ENCODE peak calls at places on chromosome 20, in four cellular contexts. One of them, this sample, is unnamed.

GRCh38 chr20:8148501-8148900 is 16.4 kb downstream of the PLCB1 start:
- DNase-seq in GM23338: no peak
- DNase-seq in SK-N-SH: no peak
- DNase-seq in A549: no peak
- DNase-seq in this sample: no peak

GRCh38 chr20:40704828-40705227 is 15.8 kb upstream of the MAFB start:
- DNase-seq in SK-N-SH: no peak
- DNase-seq in GM23338: no peak
- DNase-seq in A549: no peak
- DNase-seq in this sample: no peak

GRCh38 chr20:50311308-50312001 is 120.8 kb downstream of the CEBPB start:
- DNase-seq in GM23338: no peak
- DNase-seq in A549: no peak
- DNase-seq in SK-N-SH: no peak
- DNase-seq in this sample: no peak

GRCh38 chr20:51128198-51128597 is 105.3 kb upstream of the KCNG1 start:
- DNase-seq in GM23338: no peak
- DNase-seq in SK-N-SH: no peak
- DNase-seq in A549: peak
- DNase-seq in this sample: no peak

GRCh38 chr20:10268636-10269035 is 50.0 kb downstream of the SNAP25 start:
- DNase-seq in GM23338: no peak
- DNase-seq in A549: no peak
- DNase-seq in SK-N-SH: no peak
- DNase-seq in this sample: no peak

GRCh38 chr20:1632228-1632577 is 12.4 kb upstream of the SIRPB1 start:
- DNase-seq in GM23338: no peak
- DNase-seq in A549: no peak
- DNase-seq in SK-N-SH: no peak
- DNase-seq in this sample: no peak

GRCh38 chr20:37142708-37143107 is 36.4 kb upstream of the RPN2 start:
- DNase-seq in A549: no peak
- DNase-seq in SK-N-SH: no peak
- DNase-seq in GM23338: no peak
- DNase-seq in this sample: no peak

GRCh38 chr20:37406010-37406998 is 60.4 kb downstream of the SRC start:
- DNase-seq in SK-N-SH: peak
- DNase-seq in GM23338: peak
- DNase-seq in A549: peak
- DNase-seq in this sample: no peak

GRCh38 chr20:52192296-52193007 is 873 bp upstream of the ZFP64 start:
- DNase-seq in SK-N-SH: peak
- DNase-seq in GM23338: no peak
- DNase-seq in A549: peak
- DNase-seq in this sample: peak

GRCh38 chr20:56003111-56003800 is 2.1 kb downstream of the CBLN4 start:
- DNase-seq in GM23338: no peak
- DNase-seq in SK-N-SH: peak
- DNase-seq in A549: no peak
- DNase-seq in this sample: no peak

GRCh38 chr20:56001890-56002289 is 3.4 kb downstream of the CBLN4 start:
- DNase-seq in GM23338: no peak
- DNase-seq in A549: no peak
- DNase-seq in SK-N-SH: no peak
- DNase-seq in this sample: no peak

GRCh38 chr20:56004611-56005388 is 519 bp downstream of the CBLN4 start:
- DNase-seq in GM23338: no peak
- DNase-seq in SK-N-SH: peak
- DNase-seq in A549: no peak
- DNase-seq in this sample: no peak

GRCh38 chr20:56005389-56005715 is at the start of gene CBLN4:
- DNase-seq in GM23338: no peak
- DNase-seq in SK-N-SH: no peak
- DNase-seq in A549: no peak
- DNase-seq in this sample: no peak

GRCh38 chr20:56003966-56004365 is 1.4 kb downstream of the CBLN4 start:
- DNase-seq in GM23338: no peak
- DNase-seq in A549: no peak
- DNase-seq in SK-N-SH: peak
- DNase-seq in this sample: no peak
- TF ChIP-seq REST in GM23338: no peak
- TF ChIP-seq REST in A549: no peak
- TF ChIP-seq REST in SK-N-SH: no peak
- TF ChIP-seq REST in this sample: peak

GRCh38 chr20:48724891-48725588 is 102.8 kb downstream of the PREX1 start:
- DNase-seq in A549: no peak
- DNase-seq in SK-N-SH: no peak
- DNase-seq in GM23338: no peak
- DNase-seq in this sample: no peak
- TF ChIP-seq REST in A549: no peak
- TF ChIP-seq REST in SK-N-SH: peak
- TF ChIP-seq REST in GM23338: no peak
- TF ChIP-seq REST in this sample: peak

GRCh38 chr20:9172908-9173307 is 104.0 kb downstream of the PLCB4 start:
- DNase-seq in SK-N-SH: no peak
- DNase-seq in GM23338: no peak
- DNase-seq in A549: peak
- DNase-seq in this sample: no peak
- TF ChIP-seq REST in SK-N-SH: no peak
- TF ChIP-seq REST in GM23338: no peak
- TF ChIP-seq REST in A549: no peak
- TF ChIP-seq REST in this sample: no peak

DNA sequence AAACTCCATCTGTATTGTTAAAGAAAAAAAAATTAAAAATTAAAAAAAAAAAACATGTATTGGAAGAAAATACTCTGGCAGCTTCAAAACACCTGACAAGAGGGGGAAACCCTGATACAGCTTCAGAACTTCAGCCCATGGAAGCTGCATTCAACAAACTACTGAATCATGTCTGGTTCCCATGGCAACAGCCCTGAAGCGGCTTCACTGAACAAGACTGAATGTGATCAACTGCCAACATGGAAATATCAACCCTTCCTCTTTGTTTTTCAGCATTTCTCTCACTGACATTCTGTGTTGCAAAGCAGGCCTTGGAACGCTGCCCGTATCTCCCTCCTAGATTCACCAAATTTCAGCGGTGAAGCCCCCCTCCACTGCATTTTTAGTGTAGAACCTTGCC is 91.3 kb upstream of the SHLD1 start:
- DNase-seq in A549: peak
- DNase-seq in SK-N-SH: no peak
- DNase-seq in GM23338: peak
- DNase-seq in this sample: no peak
- TF ChIP-seq REST in A549: no peak
- TF ChIP-seq REST in SK-N-SH: no peak
- TF ChIP-seq REST in GM23338: no peak
- TF ChIP-seq REST in this sample: no peak

GRCh38 chr20:47334022-47334551 is 22.4 kb downstream of the ZMYND8 start:
- DNase-seq in SK-N-SH: no peak
- DNase-seq in A549: peak
- DNase-seq in GM23338: no peak
- DNase-seq in this sample: peak
- TF ChIP-seq REST in SK-N-SH: no peak
- TF ChIP-seq REST in A549: no peak
- TF ChIP-seq REST in GM23338: no peak
- TF ChIP-seq REST in this sample: no peak

GRCh38 chr20:47127986-47128385 is 228.5 kb downstream of the ZMYND8 start:
- DNase-seq in A549: no peak
- DNase-seq in SK-N-SH: no peak
- DNase-seq in GM23338: no peak
- DNase-seq in this sample: no peak
- TF ChIP-seq REST in A549: no peak
- TF ChIP-seq REST in SK-N-SH: no peak
- TF ChIP-seq REST in GM23338: no peak
- TF ChIP-seq REST in this sample: no peak

GRCh38 chr20:21556398-21556797 is 42.5 kb upstream of the NKX2-2 start:
- DNase-seq in GM23338: no peak
- DNase-seq in A549: no peak
- DNase-seq in SK-N-SH: no peak
- DNase-seq in this sample: no peak
- TF ChIP-seq REST in GM23338: no peak
- TF ChIP-seq REST in A549: no peak
- TF ChIP-seq REST in SK-N-SH: no peak
- TF ChIP-seq REST in this sample: no peak

DNA sequence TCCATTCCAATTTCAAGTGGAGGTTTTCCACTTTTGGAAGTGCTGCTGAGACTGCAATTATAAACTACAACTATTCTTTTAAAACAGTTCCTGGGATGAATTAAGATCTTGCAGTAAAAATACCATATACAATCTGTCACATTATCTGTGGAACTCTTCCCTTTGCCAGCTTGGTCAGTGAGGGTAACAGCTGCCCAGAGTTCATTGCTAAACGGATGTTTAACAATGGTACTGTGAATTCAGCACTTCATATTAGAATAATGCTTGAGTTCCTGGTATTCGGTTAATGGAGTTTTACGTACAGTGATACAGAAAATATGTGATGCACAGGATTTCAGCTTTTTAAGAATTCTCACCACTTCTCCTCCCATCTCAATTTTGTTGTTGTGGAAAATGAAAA is 51.5 kb downstream of the KCNS1 start:
- DNase-seq in A549: no peak
- DNase-seq in SK-N-SH: no peak
- DNase-seq in GM23338: no peak
- DNase-seq in this sample: no peak
- TF ChIP-seq REST in A549: no peak
- TF ChIP-seq REST in SK-N-SH: no peak
- TF ChIP-seq REST in GM23338: no peak
- TF ChIP-seq REST in this sample: no peak

GRCh38 chr20:63223826-63224207 is 7.9 kb upstream of the YTHDF1 start:
- DNase-seq in GM23338: no peak
- DNase-seq in A549: no peak
- DNase-seq in SK-N-SH: no peak
- DNase-seq in this sample: no peak

GRCh38 chr20:63222541-63222940 is 6.6 kb upstream of the YTHDF1 start:
- DNase-seq in A549: no peak
- DNase-seq in GM23338: no peak
- DNase-seq in SK-N-SH: no peak
- DNase-seq in this sample: no peak

GRCh38 chr20:63224272-63225081 is 8.5 kb upstream of the YTHDF1 start:
- DNase-seq in SK-N-SH: peak
- DNase-seq in A549: peak
- DNase-seq in GM23338: no peak
- DNase-seq in this sample: no peak

GRCh38 chr20:63225082-63225454 is 9.1 kb upstream of the YTHDF1 start:
- DNase-seq in SK-N-SH: no peak
- DNase-seq in GM23338: no peak
- DNase-seq in A549: no peak
- DNase-seq in this sample: no peak

DNA sequence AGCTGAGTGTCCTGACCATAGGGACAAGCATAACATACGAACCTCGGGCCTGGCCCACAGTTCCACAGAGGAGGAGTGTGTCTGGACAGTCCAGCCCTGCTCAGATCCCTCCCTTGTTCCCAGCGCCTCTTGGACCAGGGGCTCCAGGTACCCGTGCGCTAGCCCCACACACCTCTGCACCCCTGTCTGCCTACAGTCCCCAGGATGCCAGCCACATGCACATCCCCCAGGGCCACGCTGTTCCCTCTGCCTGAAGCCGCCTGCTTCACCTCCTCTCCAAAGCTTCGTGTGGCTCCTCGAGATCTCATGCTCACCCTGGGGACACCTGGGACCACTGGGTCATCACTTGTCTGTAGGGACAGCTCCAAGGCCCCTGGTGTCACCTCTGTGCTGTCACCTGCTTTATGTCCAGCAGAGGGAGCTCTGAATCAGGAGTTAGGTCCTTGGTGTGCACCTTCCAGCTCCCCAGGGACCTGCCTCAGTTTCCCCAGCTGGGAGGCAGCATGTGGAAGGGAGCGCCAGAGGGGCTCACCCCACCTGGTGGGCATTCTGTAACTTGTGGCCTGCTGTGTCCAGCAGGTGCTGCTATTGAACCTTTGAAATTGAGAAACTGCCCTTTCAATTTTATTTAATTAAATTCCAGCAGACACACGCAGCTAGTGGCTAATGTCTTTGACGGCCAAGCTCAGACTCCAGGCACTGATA is 7.3 kb upstream of the YTHDF1 start:
- DNase-seq in SK-N-SH: peak
- DNase-seq in GM23338: peak
- DNase-seq in A549: peak
- DNase-seq in this sample: no peak
- TF ChIP-seq REST in SK-N-SH: no peak
- TF ChIP-seq REST in GM23338: no peak
- TF ChIP-seq REST in A549: no peak
- TF ChIP-seq REST in this sample: no peak

GRCh38 chr20:63163171-63163570 is 52.8 kb downstream of the YTHDF1 start:
- DNase-seq in A549: no peak
- DNase-seq in SK-N-SH: no peak
- DNase-seq in GM23338: no peak
- DNase-seq in this sample: no peak

GRCh38 chr20:63165538-63166422 is 50.2 kb downstream of the YTHDF1 start:
- DNase-seq in A549: no peak
- DNase-seq in SK-N-SH: no peak
- DNase-seq in GM23338: no peak
- DNase-seq in this sample: no peak

GRCh38 chr20:63164681-63165537 is 51.0 kb downstream of the YTHDF1 start:
- DNase-seq in SK-N-SH: no peak
- DNase-seq in GM23338: no peak
- DNase-seq in A549: no peak
- DNase-seq in this sample: no peak

GRCh38 chr20:63162206-63162770 is 53.6 kb downstream of the YTHDF1 start:
- DNase-seq in GM23338: no peak
- DNase-seq in SK-N-SH: no peak
- DNase-seq in A549: no peak
- DNase-seq in this sample: no peak

DNA sequence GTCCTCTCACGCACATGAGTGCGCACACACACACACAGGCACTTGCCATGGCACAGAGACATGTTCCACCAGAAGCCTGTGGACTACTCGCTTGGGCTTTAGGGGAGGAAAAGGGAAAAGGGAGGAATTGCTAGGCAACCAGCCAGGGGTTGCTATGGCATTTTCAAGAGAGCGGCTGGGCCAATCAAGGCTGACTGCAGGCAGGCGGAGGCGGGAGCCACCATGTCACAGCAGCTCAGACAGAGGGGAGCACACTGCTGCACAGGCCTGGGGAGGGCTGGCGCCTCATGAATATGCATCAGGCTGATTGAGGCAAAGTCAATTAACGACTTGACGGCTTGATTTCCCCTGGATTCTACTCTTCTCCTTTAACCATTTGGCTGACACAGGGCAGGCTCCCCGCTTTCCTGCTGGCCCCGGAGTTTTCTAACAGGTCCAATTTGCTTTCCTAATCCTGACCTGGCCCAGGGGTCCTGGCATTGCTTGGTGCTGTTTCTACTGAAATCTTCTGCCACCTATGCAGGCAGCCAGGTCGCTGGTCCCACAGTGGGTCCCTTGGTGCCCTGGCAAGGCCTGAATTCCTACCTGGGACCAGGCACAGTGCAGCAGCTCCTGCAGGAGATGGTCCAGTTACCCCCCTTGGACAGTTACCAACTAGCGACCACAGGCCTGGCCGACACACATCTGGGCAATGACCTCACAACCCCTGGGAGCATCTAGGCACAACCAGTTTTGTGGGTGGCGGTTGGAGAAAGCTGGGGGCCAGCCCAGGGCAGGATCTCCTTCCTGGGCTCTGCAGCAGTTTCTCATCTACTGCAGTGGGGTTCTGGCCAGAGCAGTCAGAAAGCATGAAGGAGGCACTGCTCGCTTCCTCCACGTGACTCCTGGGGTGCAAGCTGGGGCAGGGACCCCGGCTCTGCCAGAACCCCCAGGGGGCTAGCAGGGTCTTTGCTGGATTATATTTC is 52.1 kb downstream of the YTHDF1 start:
- DNase-seq in SK-N-SH: no peak
- DNase-seq in A549: no peak
- DNase-seq in GM23338: no peak
- DNase-seq in this sample: no peak
- TF ChIP-seq REST in SK-N-SH: no peak
- TF ChIP-seq REST in A549: no peak
- TF ChIP-seq REST in GM23338: no peak
- TF ChIP-seq REST in this sample: no peak